ENCODE peak calls at places on chromosomes 1 and 21, in eight cellular contexts. One of them, this sample, is unnamed.

GRCh38 chr1:78101514-78101913 is 55.7 kb downstream of the GIPC2 start:
- DNase-seq in left colon: peak
- DNase-seq in EH: peak
- DNase-seq in transverse colon: peak
- DNase-seq in breast epithelium: no peak
- DNase-seq in HS-5: peak
- DNase-seq in NCI-H226: peak
- DNase-seq in M059J: peak
- DNase-seq in this sample: no peak

GRCh38 chr1:24688621-24689195 is 45.6 kb downstream of the SRRM1 start:
- DNase-seq in left colon: peak
- DNase-seq in EH: peak
- DNase-seq in transverse colon: peak
- DNase-seq in breast epithelium: peak
- DNase-seq in HS-5: no peak
- DNase-seq in NCI-H226: peak
- DNase-seq in M059J: peak
- DNase-seq in this sample: peak

GRCh38 chr1:53316058-53316741 is 11.7 kb downstream of the LRP8 start:
- DNase-seq in left colon: no peak
- DNase-seq in EH: peak
- DNase-seq in transverse colon: peak
- DNase-seq in breast epithelium: no peak
- DNase-seq in HS-5: no peak
- DNase-seq in NCI-H226: no peak
- DNase-seq in M059J: peak
- DNase-seq in this sample: no peak

GRCh38 chr1:172003766-172004530 is 162.7 kb downstream of the DNM3 start:
- DNase-seq in left colon: no peak
- DNase-seq in EH: peak
- DNase-seq in transverse colon: no peak
- DNase-seq in breast epithelium: no peak
- DNase-seq in HS-5: no peak
- DNase-seq in NCI-H226: no peak
- DNase-seq in M059J: peak
- DNase-seq in this sample: no peak

GRCh38 chr21:34881894-34882371 is 167.2 kb downstream of the RUNX1 start:
- DNase-seq in left colon: no peak
- DNase-seq in EH: peak
- DNase-seq in transverse colon: no peak
- DNase-seq in breast epithelium: no peak
- DNase-seq in HS-5: peak
- DNase-seq in NCI-H226: peak
- DNase-seq in M059J: peak
- DNase-seq in this sample: no peak

GRCh38 chr1:47870946-47871750 is 126.0 kb downstream of the TRABD2B start:
- DNase-seq in left colon: no peak
- DNase-seq in EH: no peak
- DNase-seq in transverse colon: no peak
- DNase-seq in breast epithelium: no peak
- DNase-seq in HS-5: no peak
- DNase-seq in NCI-H226: no peak
- DNase-seq in M059J: peak
- DNase-seq in this sample: no peak

GRCh38 chr21:40622531-40622930 is 224.4 kb downstream of the DSCAM start:
- DNase-seq in left colon: no peak
- DNase-seq in EH: peak
- DNase-seq in transverse colon: no peak
- DNase-seq in breast epithelium: no peak
- DNase-seq in HS-5: no peak
- DNase-seq in NCI-H226: no peak
- DNase-seq in M059J: no peak
- DNase-seq in this sample: no peak

GRCh38 chr21:44985441-44986401 is 45.9 kb downstream of the SLX9 start:
- DNase-seq in left colon: no peak
- DNase-seq in EH: no peak
- DNase-seq in transverse colon: no peak
- DNase-seq in breast epithelium: no peak
- DNase-seq in HS-5: no peak
- DNase-seq in NCI-H226: no peak
- DNase-seq in M059J: no peak
- DNase-seq in this sample: no peak

GRCh38 chr1:212791261-212791675 is 309 bp downstream of the NSL1 start:
- DNase-seq in left colon: no peak
- DNase-seq in EH: peak
- DNase-seq in transverse colon: no peak
- DNase-seq in breast epithelium: no peak
- DNase-seq in HS-5: no peak
- DNase-seq in NCI-H226: peak
- DNase-seq in M059J: peak
- DNase-seq in this sample: peak

GRCh38 chr1:3017440-3018050 is 3.7 kb upstream of the ACTRT2 start:
- DNase-seq in left colon: no peak
- DNase-seq in EH: no peak
- DNase-seq in transverse colon: peak
- DNase-seq in breast epithelium: peak
- DNase-seq in HS-5: no peak
- DNase-seq in NCI-H226: no peak
- DNase-seq in M059J: peak
- DNase-seq in this sample: no peak

GRCh38 chr21:38359835-38360234 is 103.0 kb downstream of the KCNJ15 start:
- DNase-seq in left colon: no peak
- DNase-seq in EH: no peak
- DNase-seq in transverse colon: no peak
- DNase-seq in breast epithelium: no peak
- DNase-seq in HS-5: no peak
- DNase-seq in NCI-H226: no peak
- DNase-seq in M059J: no peak
- DNase-seq in this sample: no peak

GRCh38 chr1:181433931-181434330 is 49.4 kb upstream of the CACNA1E start:
- DNase-seq in left colon: no peak
- DNase-seq in EH: no peak
- DNase-seq in transverse colon: no peak
- DNase-seq in breast epithelium: no peak
- DNase-seq in HS-5: no peak
- DNase-seq in NCI-H226: peak
- DNase-seq in M059J: no peak
- DNase-seq in this sample: no peak

GRCh38 chr1:30611741-30612309 is 111.6 kb downstream of the MATN1 start:
- DNase-seq in left colon: no peak
- DNase-seq in EH: peak
- DNase-seq in transverse colon: no peak
- DNase-seq in breast epithelium: no peak
- DNase-seq in HS-5: no peak
- DNase-seq in NCI-H226: no peak
- DNase-seq in M059J: no peak
- DNase-seq in this sample: no peak

GRCh38 chr1:154352581-154353459 is 27.5 kb downstream of the ATP8B2 start:
- DNase-seq in left colon: peak
- DNase-seq in EH: peak
- DNase-seq in transverse colon: peak
- DNase-seq in breast epithelium: peak
- DNase-seq in HS-5: no peak
- DNase-seq in NCI-H226: peak
- DNase-seq in M059J: peak
- DNase-seq in this sample: peak

GRCh38 chr1:68273530-68273929 is 41.2 kb upstream of the WLS start:
- DNase-seq in left colon: no peak
- DNase-seq in EH: no peak
- DNase-seq in transverse colon: no peak
- DNase-seq in breast epithelium: no peak
- DNase-seq in HS-5: no peak
- DNase-seq in NCI-H226: no peak
- DNase-seq in M059J: no peak
- DNase-seq in this sample: no peak

GRCh38 chr1:201711101-201711597 is 117.8 kb upstream of the IPO9 start:
- DNase-seq in left colon: no peak
- DNase-seq in EH: no peak
- DNase-seq in transverse colon: no peak
- DNase-seq in breast epithelium: no peak
- DNase-seq in HS-5: no peak
- DNase-seq in NCI-H226: no peak
- DNase-seq in M059J: peak
- DNase-seq in this sample: no peak

GRCh38 chr1:67144696-67145095 is 9.9 kb upstream of the C1orf141 start:
- DNase-seq in left colon: no peak
- DNase-seq in EH: no peak
- DNase-seq in transverse colon: no peak
- DNase-seq in breast epithelium: no peak
- DNase-seq in HS-5: no peak
- DNase-seq in NCI-H226: no peak
- DNase-seq in M059J: no peak
- DNase-seq in this sample: no peak

GRCh38 chr1:112707217-112708001 is 482 bp upstream of the RHOC start:
- DNase-seq in left colon: peak
- DNase-seq in EH: peak
- DNase-seq in transverse colon: peak
- DNase-seq in breast epithelium: peak
- DNase-seq in HS-5: peak
- DNase-seq in NCI-H226: peak
- DNase-seq in M059J: peak
- DNase-seq in this sample: peak

GRCh38 chr1:209302777-209303642 is 280.5 kb upstream of the CAMK1G start:
- DNase-seq in left colon: no peak
- DNase-seq in EH: no peak
- DNase-seq in transverse colon: no peak
- DNase-seq in breast epithelium: no peak
- DNase-seq in HS-5: no peak
- DNase-seq in NCI-H226: no peak
- DNase-seq in M059J: no peak
- DNase-seq in this sample: no peak

GRCh38 chr1:45730075-45730779 is 20.2 kb downstream of the IPP start:
- DNase-seq in left colon: no peak
- DNase-seq in EH: no peak
- DNase-seq in transverse colon: no peak
- DNase-seq in breast epithelium: no peak
- DNase-seq in HS-5: no peak
- DNase-seq in NCI-H226: peak
- DNase-seq in M059J: no peak
- DNase-seq in this sample: peak

GRCh38 chr1:37999434-38000232 is 5.7 kb downstream of the FHL3 start:
- DNase-seq in left colon: no peak
- DNase-seq in EH: peak
- DNase-seq in transverse colon: no peak
- DNase-seq in breast epithelium: no peak
- DNase-seq in HS-5: no peak
- DNase-seq in NCI-H226: peak
- DNase-seq in M059J: peak
- DNase-seq in this sample: no peak

GRCh38 chr1:31752258-31752657 is 11.9 kb downstream of the ADGRB2 start:
- DNase-seq in left colon: no peak
- DNase-seq in EH: no peak
- DNase-seq in transverse colon: no peak
- DNase-seq in breast epithelium: no peak
- DNase-seq in HS-5: no peak
- DNase-seq in NCI-H226: no peak
- DNase-seq in M059J: no peak
- DNase-seq in this sample: no peak

GRCh38 chr1:205446828-205447227 is 9.0 kb downstream of the BLACAT1 start:
- DNase-seq in left colon: no peak
- DNase-seq in EH: no peak
- DNase-seq in transverse colon: no peak
- DNase-seq in breast epithelium: no peak
- DNase-seq in HS-5: no peak
- DNase-seq in NCI-H226: no peak
- DNase-seq in M059J: no peak
- DNase-seq in this sample: no peak

GRCh38 chr1:212313616-212314015 is 28.4 kb downstream of the PPP2R5A start:
- DNase-seq in left colon: no peak
- DNase-seq in EH: peak
- DNase-seq in transverse colon: no peak
- DNase-seq in breast epithelium: no peak
- DNase-seq in HS-5: no peak
- DNase-seq in NCI-H226: no peak
- DNase-seq in M059J: peak
- DNase-seq in this sample: no peak

GRCh38 chr1:6026095-6026809 is 19.4 kb upstream of the KCNAB2 start:
- DNase-seq in left colon: peak
- DNase-seq in EH: peak
- DNase-seq in transverse colon: peak
- DNase-seq in breast epithelium: no peak
- DNase-seq in HS-5: no peak
- DNase-seq in NCI-H226: peak
- DNase-seq in M059J: no peak
- DNase-seq in this sample: no peak

GRCh38 chr1:90475623-90476022 is 241.5 kb downstream of the BARHL2 start:
- DNase-seq in left colon: no peak
- DNase-seq in EH: no peak
- DNase-seq in transverse colon: no peak
- DNase-seq in breast epithelium: no peak
- DNase-seq in HS-5: no peak
- DNase-seq in NCI-H226: no peak
- DNase-seq in M059J: no peak
- DNase-seq in this sample: peak

GRCh38 chr1:65068202-65069011 is 79.6 kb upstream of the AK4 start:
- DNase-seq in left colon: peak
- DNase-seq in EH: peak
- DNase-seq in transverse colon: peak
- DNase-seq in breast epithelium: no peak
- DNase-seq in HS-5: no peak
- DNase-seq in NCI-H226: no peak
- DNase-seq in M059J: peak
- DNase-seq in this sample: no peak